ENCODE peak calls at places on chromosomes 13 and 19, in nine cellular contexts. G is tibial artery; H is posterior cingulate gyrus; N is GM12865; U is heart right ventricle; W is germinal center; D is mammary epithelial cell; M is HCT116; P is activated T-cell treated with anti-CD3 and anti-CD28 coated beads, Interleukin-2, amount 50 U/mL, for 72 hours. C is an unnamed sample.

GRCh38 chr19:10667867-10668266 is 13.7 kb downstream of the ILF3 start:
- DNase-seq in W (no peak), G (no peak), U (no peak), H (no peak), N (peak; percentile 79), P (no peak), M (no peak), D (no peak), C (no peak)

GRCh38 chr19:7928334-7928706 is 2.4 kb upstream of the CTXN1 start:
- DNase-seq in U (no peak), G (peak; percentile 74), M (no peak), D (no peak), W (no peak), N (no peak), P (no peak), H (no peak), C (no peak)

GRCh38 chr13:39777527-39778061 is 122.1 kb downstream of the COG6 start:
- DNase-seq in M (peak; percentile 32), N (peak; percentile 51), U (no peak), P (peak; percentile 53), D (peak; percentile 92), H (no peak), W (peak; percentile 21), G (no peak), C (peak; percentile 15)

GRCh38 chr13:37595162-37595561 is 3.4 kb downstream of the POSTN start:
- DNase-seq in W (no peak), D (peak; percentile 45), U (no peak), M (no peak), G (no peak), H (no peak), P (no peak), N (no peak), C (peak; percentile 56)

GRCh38 chr13:113145496-113145895 is 13.0 kb upstream of the PROZ start:
- DNase-seq in N (no peak), D (no peak), M (no peak), P (peak; percentile 46), W (no peak), G (no peak), U (no peak), H (no peak), C (no peak)

GRCh38 chr13:79477968-79478367 is 3.0 kb upstream of the NDFIP2 start:
- DNase-seq in P (no peak), D (peak; percentile 21), H (peak; percentile 7), N (no peak), U (peak; percentile 29), W (no peak), G (no peak), M (no peak), C (no peak)

GRCh38 chr19:45632468-45633196 is 6.6 kb downstream of the EML2 start:
- DNase-seq in N (peak; percentile 71), G (peak; percentile 91), P (peak; percentile 67), M (peak; percentile 80), W (peak; percentile 75), D (peak; percentile 98), H (peak; percentile 29), U (peak; percentile 74), C (peak; percentile 90)

GRCh38 chr19:46635920-46636761 is at the start of gene GNG8:
- DNase-seq in W (no peak), P (peak; percentile 51), M (no peak), D (no peak), G (no peak), H (no peak), N (no peak), U (no peak), C (peak; percentile 61)

GRCh38 chr19:46605356-46605821 is 4.3 kb downstream of the CALM3 start:
- DNase-seq in H (no peak), G (peak; percentile 79), W (no peak), U (no peak), M (no peak), N (no peak), D (no peak), P (no peak), C (no peak)

GRCh38 chr19:1102407-1103106 is 1.2 kb upstream of the GPX4 start:
- DNase-seq in P (peak; percentile 86), D (peak; percentile 99), W (no peak), H (no peak), U (no peak), N (peak; percentile 93), M (peak; percentile 95), G (peak; percentile 91), C (no peak)

GRCh38 chr13:113532156-113532806 is 41.8 kb upstream of the DCUN1D2 start:
- DNase-seq in P (no peak), N (no peak), M (no peak), W (no peak), G (peak; percentile 57), H (no peak), U (peak; percentile 45), D (peak; percentile 24), C (no peak)

GRCh38 chr19:13505761-13506549 is at the start of gene CACNA1A:
- DNase-seq in G (no peak), N (no peak), W (peak; percentile 24), P (peak; percentile 22), U (no peak), D (no peak), H (peak; percentile 30), M (no peak), C (no peak)

GRCh38 chr13:97875218-97875617 is 78.3 kb upstream of the IPO5 start:
- DNase-seq in P (no peak), H (no peak), G (no peak), N (no peak), D (no peak), W (no peak), M (no peak), U (no peak), C (no peak)

GRCh38 chr13:110915874-110916670 is 1.2 kb upstream of the ANKRD10 start:
- DNase-seq in G (no peak), N (no peak), W (peak; percentile 12), P (no peak), M (no peak), D (peak; percentile 64), H (no peak), U (no peak), C (no peak)

C was measured in NCI-H69.